ENCODE peak calls at places on chromosome 15, in eight cellular contexts. Q, B, D, K, Z, V, M and A are unnamed samples.

GRCh38 chr15:44207643-44208042 is 12.6 kb upstream of the FRMD5 start:
- DNase-seq in Q (no peak), B (no peak), D (no peak), K (no peak), Z (no peak), V (no peak), M (no peak), A (no peak)

GRCh38 chr15:49410660-49411059 is 12.4 kb upstream of the FGF7 start:
- DNase-seq in Q (no peak), B (no peak), D (no peak), K (no peak), Z (no peak), V (no peak), M (no peak), A (no peak)

GRCh38 chr15:70121656-70122297 is 24.1 kb upstream of the TLE3 start:
- DNase-seq in Q (no peak), B (no peak), D (no peak), K (peak; percentile 94), Z (no peak), V (no peak), M (no peak), A (peak; percentile 10)

GRCh38 chr15:29593086-29593485 is 229.2 kb downstream of the TJP1 start:
- DNase-seq in Q (no peak), B (no peak), D (no peak), K (peak; percentile 57), Z (no peak), V (no peak), M (no peak), A (no peak)

GRCh38 chr15:79032656-79033055 is 57.9 kb downstream of the RASGRF1 start:
- DNase-seq in Q (no peak), B (no peak), D (no peak), K (no peak), Z (no peak), V (no peak), M (no peak), A (peak; percentile 3)

GRCh38 chr15:101437209-101437608 is 52.3 kb downstream of the PCSK6 start:
- DNase-seq in Q (no peak), B (no peak), D (no peak), K (peak; percentile 78), Z (no peak), V (no peak), M (peak; percentile 83), A (no peak)

GRCh38 chr15:100598655-100599054 is 3.3 kb downstream of the LINS1 start:
- DNase-seq in Q (no peak), B (no peak), D (no peak), K (no peak), Z (no peak), V (no peak), M (no peak), A (no peak)

GRCh38 chr15:71571641-71572040 is 238.7 kb upstream of the NR2E3 start:
- DNase-seq in Q (no peak), B (no peak), D (no peak), K (no peak), Z (no peak), V (no peak), M (no peak), A (no peak)

GRCh38 chr15:41048397-41048796 is 67.7 kb downstream of the INO80 start:
- DNase-seq in Q (no peak), B (no peak), D (no peak), K (no peak), Z (no peak), V (no peak), M (no peak), A (no peak)

GRCh38 chr15:60006203-60006782 is 2.2 kb downstream of the FOXB1 start:
- DNase-seq in Q (peak; percentile 95), B (no peak), D (peak; percentile 57), K (no peak), Z (peak; percentile 91), V (no peak), M (peak; percentile 58), A (peak; percentile 92)

GRCh38 chr15:38868326-38869114 is 303.9 kb upstream of the RASGRP1 start:
- DNase-seq in Q (no peak), B (no peak), D (no peak), K (peak; percentile 89), Z (peak; percentile 7), V (peak; percentile 86), M (no peak), A (no peak)

GRCh38 chr15:62658498-62658897 is 384.0 kb upstream of the TPM1 start:
- DNase-seq in Q (no peak), B (peak; percentile 79), D (no peak), K (no peak), Z (peak; percentile 32), V (no peak), M (no peak), A (no peak)